ENCODE peak calls at places on chromosomes 12 and 14, in seven cellular contexts. N is fibroblast of lung; C is adrenal gland; P is body of pancreas; H is CD8-positive, alpha-beta T cell; G is ovary; T is HCT116. I is an unnamed sample.

GRCh38 chr12:127306604-127307215 is 960.3 kb upstream of the TMEM132C start:
- DNase-seq in T (no peak), N (no peak), C (no peak), P (no peak), H (no peak), G (no peak), I (no peak)

GRCh38 chr12:93176166-93176565 is 201.6 kb upstream of the NUDT4 start:
- DNase-seq in P (no peak), C (no peak), N (peak; percentile 51), T (no peak), H (no peak), G (no peak), I (no peak)

GRCh38 chr12:13198921-13199320 is 2.4 kb downstream of the EMP1 start:
- DNase-seq in P (no peak), H (no peak), G (no peak), C (no peak), T (no peak), N (peak; percentile 60), I (no peak)

GRCh38 chr14:29016050-29016900 is 249.7 kb downstream of the FOXG1 start:
- DNase-seq in N (peak; percentile 59), G (no peak), C (peak; percentile 25), P (peak; percentile 15), H (no peak), T (no peak), I (no peak)

GRCh38 chr12:100168562-100168961 is 25.9 kb upstream of the BLTP3B start:
- DNase-seq in C (no peak), H (no peak), G (no peak), N (no peak), P (no peak), T (no peak), I (no peak)

GRCh38 chr14:47626151-47627035 is 49.0 kb downstream of the MDGA2 start:
- DNase-seq in H (no peak), G (no peak), P (no peak), T (no peak), N (no peak), C (no peak), I (no peak)

GRCh38 chr12:124742702-124743101 is 121.0 kb downstream of the SCARB1 start:
- DNase-seq in G (no peak), H (no peak), N (no peak), C (no peak), P (no peak), T (no peak), I (no peak)

GRCh38 chr12:119700078-119700477 is 32.1 kb downstream of the PRKAB1 start:
- DNase-seq in N (no peak), T (no peak), P (no peak), H (no peak), C (no peak), G (no peak), I (no peak)

GRCh38 chr14:101775756-101776292 is 14.3 kb downstream of the PPP2R5C start:
- DNase-seq in P (no peak), C (peak; percentile 18), N (no peak), G (no peak), T (no peak), H (no peak), I (no peak)

GRCh38 chr12:25675808-25676207 is 122.7 kb upstream of the LMNTD1 start:
- DNase-seq in G (no peak), C (no peak), N (no peak), T (no peak), P (no peak), H (no peak), I (no peak)

GRCh38 chr12:4112290-4112689 is 161.3 kb upstream of the CCND2 start:
- DNase-seq in P (no peak), N (no peak), T (no peak), H (no peak), C (no peak), G (no peak), I (no peak)

GRCh38 chr12:98803468-98804209 is 158.5 kb downstream of the APAF1 start:
- DNase-seq in C (no peak), G (no peak), P (no peak), N (peak; percentile 8), T (peak; percentile 4), H (no peak), I (no peak)

GRCh38 chr14:52536269-52536668 is 16.0 kb downstream of the TXNDC16 start:
- DNase-seq in T (no peak), N (no peak), G (no peak), C (no peak), H (no peak), P (no peak), I (no peak)

GRCh38 chr14:87901652-87902051 is 91.3 kb downstream of the GALC start:
- DNase-seq in T (no peak), H (no peak), C (no peak), G (no peak), N (no peak), P (no peak), I (no peak)

GRCh38 chr12:114096461-114096860 is 130.3 kb upstream of the RBM19 start:
- DNase-seq in T (no peak), G (no peak), P (no peak), C (no peak), H (no peak), N (no peak), I (no peak)

GRCh38 chr12:88309546-88309945 is 167.4 kb downstream of the TMTC3 start:
- DNase-seq in C (no peak), H (no peak), N (peak; percentile 75), P (no peak), G (no peak), T (no peak), I (no peak)

GRCh38 chr12:105025890-105026289 is 39.8 kb downstream of the NOPCHAP1 start:
- DNase-seq in N (peak; percentile 91), H (no peak), P (peak; percentile 61), T (no peak), G (peak; percentile 52), C (peak; percentile 45), I (peak; percentile 72)

GRCh38 chr12:1915082-1915968 is 3.1 kb downstream of the CACNA2D4 start:
- DNase-seq in G (no peak), N (no peak), P (no peak), T (no peak), H (peak; percentile 73), C (no peak), I (no peak)

GRCh38 chr14:103422981-103423600 is 37.9 kb downstream of the MARK3 start:
- DNase-seq in H (no peak), C (no peak), P (no peak), N (peak; percentile 53), G (no peak), T (no peak), I (no peak)

GRCh38 chr14:55864890-55865655 is 253.1 kb upstream of the PELI2 start:
- DNase-seq in H (no peak), G (no peak), N (no peak), T (no peak), P (no peak), C (no peak), I (no peak)

GRCh38 chr12:125773033-125773432 is 707.8 kb downstream of the AACS start:
- DNase-seq in N (no peak), P (no peak), C (no peak), H (no peak), T (peak; percentile 6), G (no peak), I (no peak)

GRCh38 chr12:116878567-116879508 is 2.4 kb downstream of the HRK start:
- DNase-seq in P (no peak), G (no peak), H (no peak), T (no peak), C (no peak), N (peak; percentile 19), I (no peak)

GRCh38 chr12:33438890-33439586 is 581 bp downstream of the SYT10 start:
- DNase-seq in T (no peak), G (no peak), N (peak; percentile 3), C (no peak), P (no peak), H (no peak), I (no peak)

GRCh38 chr12:121142171-121142950 is 9.7 kb downstream of the P2RX7 start:
- DNase-seq in H (no peak), P (no peak), C (no peak), T (no peak), G (no peak), N (no peak), I (no peak)

GRCh38 chr12:2683283-2684025 is 111.3 kb upstream of the FKBP4 start:
- DNase-seq in G (no peak), P (no peak), N (no peak), H (peak; percentile 44), C (no peak), T (no peak), I (no peak)

GRCh38 chr12:32043928-32044549 is 62.6 kb upstream of the BICD1 start:
- DNase-seq in P (no peak), T (no peak), H (no peak), C (no peak), G (no peak), N (no peak), I (no peak)

GRCh38 chr14:63891148-63891964 is 38.6 kb downstream of the SYNE2 start:
- DNase-seq in T (no peak), H (no peak), N (peak; percentile 31), G (no peak), C (no peak), P (peak; percentile 42), I (peak; percentile 42)
- H3K27ac ChIP-seq in T (no peak overlapping the region), H (no peak overlapping the region), N (no peak overlapping the region), G (no peak overlapping the region), C (no peak overlapping the region), P (peak overlapping the region; percentile 64), I (peak overlapping the region; percentile 84)

DNA sequence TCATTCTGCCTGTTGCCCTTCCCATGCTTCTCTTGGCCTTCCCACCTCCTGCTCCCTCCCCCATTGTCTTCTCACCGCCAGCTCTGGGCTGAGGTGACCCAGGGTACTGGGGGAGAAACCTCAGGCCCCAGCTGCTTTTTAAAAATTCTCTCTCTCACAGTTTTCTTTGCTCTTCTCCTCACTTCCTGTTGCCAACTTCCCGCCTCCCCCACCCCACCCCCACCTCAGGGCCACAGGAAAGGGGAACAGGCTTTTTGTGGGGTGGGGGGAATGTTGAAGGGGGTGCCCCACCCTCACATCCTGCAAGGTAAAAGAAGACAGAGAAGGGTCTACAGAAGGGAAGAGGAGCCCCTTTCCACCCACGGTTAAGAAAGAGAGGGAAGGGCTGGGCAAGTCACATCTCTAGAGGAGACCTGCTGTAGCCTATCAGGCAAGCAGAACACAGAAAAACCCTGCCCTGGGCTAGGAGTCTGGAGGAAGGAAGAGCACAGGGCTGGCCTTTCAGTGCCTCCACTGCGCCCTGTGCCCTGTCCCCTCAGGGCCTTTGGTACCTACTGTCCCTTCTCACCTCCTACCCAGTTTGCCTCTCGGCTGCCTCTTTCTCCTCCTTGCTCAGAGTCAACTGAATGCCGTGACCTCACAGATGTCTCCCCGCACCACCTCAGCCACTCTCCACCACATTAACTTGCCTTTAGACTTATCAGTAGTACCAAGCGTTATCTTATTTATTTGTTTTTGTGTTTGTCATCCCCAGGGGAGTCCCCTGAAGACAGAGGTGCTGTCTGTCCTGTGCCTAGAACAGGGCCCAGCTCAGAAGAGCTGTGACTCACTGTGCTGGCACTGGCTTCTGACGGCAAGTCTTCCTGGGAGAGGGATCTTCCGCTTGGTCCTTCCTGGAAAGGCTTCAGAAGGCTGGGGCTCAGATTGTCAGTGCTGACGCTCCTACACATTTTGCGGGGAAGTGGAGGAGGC is 1.7 kb downstream of the ARHGAP9 start:
- DNase-seq in T (no peak), H (peak; percentile 70), C (peak; percentile 49), N (no peak), G (no peak), P (no peak), I (no peak)
- H3K27me3 ChIP-seq in T (peaks cover 19% of the 10 kb centered on the region), H (no peaks in the 10 kb centered on the region), C (peaks cover 26% of the 10 kb centered on the region), N (peaks cover 55% of the 10 kb centered on the region), G (no peaks in the 10 kb centered on the region), P (no peaks in the 10 kb centered on the region), I (peaks cover 14% of the 10 kb centered on the region)

GRCh38 chr12:57147641-57147944 is 174 bp upstream of the LRP1-AS start:
- DNase-seq in N (peak; percentile 54), P (no peak), T (no peak), H (no peak), C (no peak), G (peak; percentile 44), I (no peak)
- H3K27ac ChIP-seq in N (peak overlapping the region; percentile 93), P (no peak overlapping the region), T (no peak overlapping the region), H (no peak overlapping the region), C (no peak overlapping the region), G (peak overlapping the region; percentile 33), I (no peak overlapping the region)

GRCh38 chr12:94748726-94749421 is 98.5 kb upstream of the TMCC3 start:
- DNase-seq in T (no peak), G (no peak), H (no peak), C (no peak), P (no peak), N (no peak), I (no peak)
- H3K27me3 ChIP-seq in T (no peaks in the 10 kb centered on the region), G (no peaks in the 10 kb centered on the region), H (peaks cover 3% of the 10 kb centered on the region), C (no peaks in the 10 kb centered on the region), P (no peaks in the 10 kb centered on the region), N (peaks cover 13% of the 10 kb centered on the region), I (no peaks in the 10 kb centered on the region)

I was measured in thyroid gland.